ENCODE peak calls at places on chromosomes 4 and X, in six cellular contexts. X is tibial nerve, P is sigmoid colon, I is vagina, J is fibroblast of lung, T is MCF 10A. V is an unnamed sample.

GRCh38 chrX:133544105-133544504 is 128.8 kb upstream of the GPC4 start:
- DNase-seq in X (no peak), T (peak), J (peak), I (no peak), P (no peak), V (peak)

GRCh38 chr4:27176400-27176799 is 315.8 kb downstream of the STIM2 start:
- DNase-seq in J (peak), T (peak), P (no peak), I (no peak), X (no peak), V (peak)

GRCh38 chrX:120358687-120359086 is 3.2 kb upstream of the ATP1B4 start:
- DNase-seq in J (peak), I (no peak), P (no peak), T (peak), X (no peak), V (peak)

GRCh38 chrX:134202561-134202960 is 34.4 kb upstream of the CCDC160 start:
- DNase-seq in T (peak), P (no peak), I (no peak), X (no peak), J (no peak), V (no peak)

GRCh38 chrX:101229155-101229554 is 9.6 kb downstream of the DRP2 start:
- DNase-seq in I (no peak), X (no peak), P (no peak), J (peak), T (no peak), V (no peak)

GRCh38 chr4:158172558-158173258 is at the start of gene GASK1B:
- DNase-seq in T (peak), I (no peak), J (peak), P (no peak), X (peak), V (peak)

GRCh38 chr4:71360844-71361243 is 22.0 kb downstream of the SLC4A4 start:
- DNase-seq in P (no peak), X (no peak), I (no peak), T (no peak), J (no peak), V (no peak)

GRCh38 chr4:4880492-4880891 is 21.0 kb downstream of the MSX1 start:
- DNase-seq in X (no peak), T (peak), P (no peak), J (no peak), I (no peak), V (no peak)

GRCh38 chrX:68416592-68416991 is 16.7 kb downstream of the OPHN1 start:
- DNase-seq in T (peak), X (no peak), J (peak), P (no peak), I (no peak), V (peak)

GRCh38 chr4:142353149-142353738 is 492.9 kb downstream of the INPP4B start:
- DNase-seq in J (peak), I (no peak), X (no peak), T (peak), P (no peak), V (peak)

GRCh38 chrX:108018659-108019381 is 26.0 kb upstream of the VSIG1 start:
- DNase-seq in J (no peak), P (no peak), X (no peak), I (no peak), T (no peak), V (no peak)

GRCh38 chr4:46648088-46648744 is 258.3 kb upstream of the GABRA2 start:
- DNase-seq in J (peak), X (no peak), I (no peak), T (peak), P (no peak), V (peak)

GRCh38 chr4:112563431-112564200 is 47.6 kb upstream of the NEUROG2 start:
- DNase-seq in J (no peak), X (no peak), T (no peak), P (no peak), I (no peak), V (no peak)

GRCh38 chr4:137608085-137608484 is 75.8 kb upstream of the PCDH18 start:
- DNase-seq in I (no peak), T (no peak), X (no peak), J (no peak), P (peak), V (no peak)

GRCh38 chrX:115894087-115894486 is 276.5 kb upstream of the AGTR2 start:
- DNase-seq in T (peak), J (peak), X (no peak), P (no peak), I (no peak), V (no peak)

GRCh38 chrX:115560211-115560977 is 580 bp upstream of the PLS3 start:
- DNase-seq in P (no peak), X (no peak), J (peak), I (no peak), T (peak), V (peak)

GRCh38 chrX:651922-652775 is 21.6 kb downstream of the SHOX start:
- DNase-seq in P (no peak), T (no peak), I (no peak), J (no peak), X (no peak), V (no peak)

GRCh38 chr4:150244600-150244999 is 166.4 kb downstream of the DCLK2 start:
- DNase-seq in T (peak), I (no peak), P (no peak), X (no peak), J (peak), V (no peak)

GRCh38 chr4:150268444-150268843 is 190.2 kb downstream of the DCLK2 start:
- DNase-seq in J (no peak), X (no peak), P (no peak), T (peak), I (no peak), V (no peak)

GRCh38 chrX:132433551-132433950 is 55.3 kb downstream of the MBNL3 start:
- DNase-seq in T (no peak), P (no peak), J (no peak), X (no peak), I (no peak), V (no peak)

GRCh38 chr4:77167866-77168265 is 10.9 kb downstream of the CCNG2 start:
- DNase-seq in I (no peak), P (no peak), J (no peak), T (no peak), X (no peak), V (no peak)

GRCh38 chrX:67415937-67416336 is 127.9 kb upstream of the AR start:
- DNase-seq in T (no peak), P (no peak), I (no peak), J (no peak), X (no peak), V (no peak)

GRCh38 chr4:52001616-52002015 is 18.5 kb downstream of the LRRC66 start:
- DNase-seq in I (no peak), P (no peak), J (peak), T (peak), X (no peak), V (peak)

GRCh38 chr4:155371432-155372043 is 5.2 kb downstream of the MAP9 start:
- DNase-seq in J (peak), X (no peak), T (peak), I (no peak), P (no peak), V (peak)

GRCh38 chr4:115675721-115676120 is 562.3 kb upstream of the NDST4 start:
- DNase-seq in X (no peak), J (peak), T (peak), I (no peak), P (no peak), V (no peak)

GRCh38 chrX:136260801-136261200 is 9.6 kb upstream of the MAP7D3 start:
- DNase-seq in X (no peak), J (peak), I (no peak), P (no peak), T (no peak), V (no peak)

GRCh38 chrX:149006235-149006634 is 498.9 kb downstream of the IDS start:
- DNase-seq in P (no peak), T (no peak), X (no peak), I (no peak), J (no peak), V (no peak)

GRCh38 chr4:181967401-181967800 is 275.8 kb upstream of the TENM3 start:
- DNase-seq in P (no peak), J (no peak), T (no peak), X (no peak), I (no peak), V (no peak)

GRCh38 chr4:56330691-56331090 is 56.6 kb downstream of the AASDH start:
- DNase-seq in X (no peak), T (peak), J (peak), I (no peak), P (no peak), V (no peak)

GRCh38 chrX:119093991-119094741 is 21.4 kb downstream of the CT47C1 start:
- DNase-seq in P (no peak), I (no peak), X (no peak), T (peak), J (peak), V (no peak)

GRCh38 chrX:63275127-63275526 is 76.0 kb downstream of the SPIN4 start:
- DNase-seq in I (no peak), J (no peak), T (peak), X (no peak), P (no peak), V (peak)

GRCh38 chrX:47632664-47633063 is 2.9 kb upstream of the CFP start:
- DNase-seq in P (no peak), J (no peak), X (no peak), I (no peak), T (no peak), V (no peak)

GRCh38 chrX:47628980-47629379 is 750 bp downstream of the CFP start:
- DNase-seq in P (no peak), I (no peak), X (no peak), T (peak), J (no peak), V (no peak)

GRCh38 chrX:47631676-47632075 is 1.9 kb upstream of the CFP start:
- DNase-seq in P (no peak), I (no peak), T (no peak), X (no peak), J (no peak), V (no peak)

GRCh38 chrX:47625365-47625764 is 4.4 kb downstream of the CFP start:
- DNase-seq in P (no peak), J (no peak), I (no peak), X (no peak), T (no peak), V (no peak)

DNA sequence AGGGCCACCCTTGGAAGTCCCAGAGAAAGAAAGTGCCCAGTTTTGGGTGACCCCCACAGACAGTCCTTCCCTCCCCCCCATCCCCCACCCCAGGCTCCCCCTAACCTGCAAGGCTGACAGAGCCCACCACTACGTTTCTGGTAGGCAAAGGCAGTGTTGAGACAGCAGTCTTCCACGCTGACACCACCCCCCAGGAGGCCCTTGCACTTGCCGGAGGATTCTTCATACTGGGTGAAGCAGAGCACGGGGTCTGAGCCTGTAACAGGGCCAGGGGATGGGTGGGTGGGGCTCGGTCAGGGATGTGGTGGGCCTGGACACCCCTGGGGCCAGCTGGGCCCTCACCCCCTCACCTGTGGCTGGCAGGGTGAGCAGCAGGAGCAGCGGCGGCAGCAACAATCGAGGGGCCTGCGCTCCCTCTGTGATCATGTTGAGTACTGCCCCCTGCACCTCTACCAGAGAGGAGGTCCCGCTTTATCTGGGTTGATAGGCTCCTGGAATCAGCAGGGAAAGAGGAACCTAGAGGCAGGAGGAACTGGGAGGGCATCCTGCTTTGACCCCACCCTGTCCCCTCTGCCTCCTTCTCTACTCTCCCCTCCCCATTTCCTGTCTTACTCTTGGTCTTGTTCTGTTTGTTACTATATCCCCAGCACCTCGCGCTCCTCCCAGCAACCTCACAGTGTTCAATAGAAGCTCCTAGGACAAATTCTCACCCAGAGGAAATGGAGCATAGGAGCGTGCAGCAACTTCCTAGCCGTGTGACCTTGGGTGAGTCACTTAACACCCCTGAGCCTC is at the start of gene CFP:
- DNase-seq in J (no peak), P (no peak), X (no peak), T (no peak), I (no peak), V (no peak)
- TF ChIP-seq CTCF in J (no peak), P (no peak), X (no peak), T (no peak), I (no peak), V (no peak)

DNA sequence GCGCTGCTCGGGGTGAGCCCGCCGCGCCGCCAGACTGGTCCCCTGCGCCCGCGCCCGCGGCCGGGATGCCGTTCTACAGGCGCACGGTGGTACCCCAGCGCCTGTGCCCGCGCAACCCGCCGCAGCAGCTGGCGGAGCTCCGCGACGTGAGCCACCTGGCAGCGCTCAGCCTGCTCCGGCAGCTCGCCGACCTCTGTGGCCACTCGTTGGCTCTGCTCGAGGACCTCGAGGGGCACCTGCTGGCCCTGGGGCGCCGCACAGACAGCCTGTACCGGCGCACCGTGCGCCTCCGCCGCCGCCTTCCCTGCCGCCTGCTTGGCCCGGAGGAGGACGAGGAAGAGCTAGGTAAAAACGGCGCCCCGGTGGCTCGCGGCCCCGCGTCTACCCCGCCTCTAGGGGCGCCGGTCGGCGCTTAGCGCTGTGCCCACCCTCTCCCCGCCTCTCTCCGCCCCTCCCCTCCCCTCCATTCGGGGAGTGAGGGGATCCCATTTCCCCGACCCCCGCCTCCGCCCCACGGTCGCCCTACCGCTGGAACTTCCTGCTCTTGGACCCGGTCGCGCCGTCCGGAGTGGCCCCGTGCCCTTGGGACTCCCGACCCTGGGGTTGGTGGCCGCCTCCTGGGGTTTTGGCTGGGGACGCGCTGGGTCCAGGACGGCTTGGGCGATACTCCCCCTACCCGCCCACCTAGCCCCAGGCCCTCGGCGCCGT is 532 bp downstream of the NHSL2 start:
- DNase-seq in J (peak), I (no peak), T (no peak), X (no peak), P (peak), V (no peak)
- TF ChIP-seq CTCF in J (no peak), I (no peak), T (peak), X (peak), P (no peak), V (no peak)

GRCh38 chrX:24024819-24025740 is 1.9 kb downstream of the KLHL15 start:
- DNase-seq in X (peak), J (peak), I (no peak), P (peak), T (peak), V (peak)
- TF ChIP-seq CTCF in X (peak), J (no peak), I (no peak), P (no peak), T (no peak), V (peak)

DNA sequence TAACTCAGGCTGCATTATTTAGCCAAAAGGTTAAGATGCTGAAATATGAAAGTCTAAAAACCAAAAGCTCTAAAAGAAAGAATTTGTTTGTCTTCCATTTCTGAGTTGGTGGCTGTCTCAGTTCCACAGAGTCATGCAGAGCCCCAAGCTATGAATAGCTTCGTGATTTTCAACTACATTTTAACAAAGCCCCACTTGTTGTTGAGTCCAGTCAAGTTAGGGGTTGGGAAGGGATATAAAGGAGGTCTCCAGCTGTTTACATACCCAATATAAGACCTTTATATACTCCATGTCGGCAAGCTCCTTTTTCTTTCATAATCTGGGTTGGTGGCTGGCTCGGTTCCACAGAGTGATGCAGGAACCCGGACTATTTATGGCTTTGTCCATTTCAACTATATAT is 924.6 kb upstream of the PRKX start:
- DNase-seq in T (no peak), X (no peak), J (no peak), I (no peak), P (no peak), V (no peak)
- TF ChIP-seq CTCF in T (no peak), X (no peak), J (no peak), I (no peak), P (no peak), V (no peak)

GRCh38 chr4:8241895-8242696 is 27.5 kb upstream of the HTRA3 start:
- DNase-seq in T (peak), X (peak), P (peak), J (peak), I (no peak), V (peak)
- TF ChIP-seq CTCF in T (peak), X (peak), P (peak), J (peak), I (peak), V (peak)

GRCh38 chrX:129116651-129117050 is 406.6 kb downstream of the SMARCA1 start:
- DNase-seq in X (no peak), P (no peak), T (no peak), I (no peak), J (no peak), V (no peak)
- TF ChIP-seq CTCF in X (no peak), P (no peak), T (no peak), I (no peak), J (no peak), V (no peak)

GRCh38 chr4:107901213-107901934 is 30.0 kb upstream of the CYP2U1 start:
- DNase-seq in X (no peak), J (no peak), P (no peak), I (no peak), T (no peak), V (no peak)
- TF ChIP-seq CTCF in X (no peak), J (no peak), P (no peak), I (no peak), T (no peak), V (no peak)

GRCh38 chrX:28550331-28550872 is 36.8 kb upstream of the IL1RAPL1 start:
- DNase-seq in X (no peak), P (no peak), J (no peak), I (no peak), T (no peak), V (peak)
- TF ChIP-seq CTCF in X (no peak), P (no peak), J (no peak), I (no peak), T (no peak), V (no peak)

V was measured in RWPE1.